ENCODE peak calls at places on chromosomes 3 and 15, in six cellular contexts. L, J, N, U, V and S are unnamed samples.

GRCh38 chr3:143252931-143253330 is 133.4 kb downstream of the CHST2 start:
- DNase-seq in N (no peak), V (no peak), L (no peak), U (no peak), J (no peak), S (no peak)

GRCh38 chr3:193236990-193237389 is 4.0 kb upstream of the PLAAT1 start:
- DNase-seq in U (no peak), J (no peak), N (no peak), V (no peak), L (no peak), S (no peak)

GRCh38 chr3:113223831-113224240 is 12.5 kb downstream of the BOC start:
- DNase-seq in N (no peak), L (peak), J (no peak), U (no peak), V (no peak), S (no peak)

GRCh38 chr15:38072507-38073277 is 138.3 kb downstream of the TMCO5A start:
- DNase-seq in V (peak), J (peak), N (peak), L (peak), U (no peak), S (peak)

GRCh38 chr3:15528881-15529537 is 7.5 kb upstream of the COLQ start:
- DNase-seq in U (no peak), V (no peak), J (no peak), L (no peak), N (peak), S (no peak)

GRCh38 chr3:119969759-119970158 is 124.5 kb downstream of the GSK3B start:
- DNase-seq in U (no peak), L (no peak), N (no peak), V (no peak), J (no peak), S (no peak)

GRCh38 chr15:90141646-90142045 is 39.4 kb upstream of the IDH2 start:
- DNase-seq in L (no peak), V (peak), J (no peak), N (no peak), U (no peak), S (peak)

GRCh38 chr3:111838133-111838532 is 20.9 kb upstream of the PHLDB2 start:
- DNase-seq in L (no peak), N (no peak), J (no peak), U (no peak), V (no peak), S (no peak)

GRCh38 chr3:181383201-181383600 is 328.5 kb upstream of the SOX2 start:
- DNase-seq in U (no peak), L (no peak), V (no peak), J (no peak), N (no peak), S (no peak)

GRCh38 chr15:89383635-89384604 is 49.3 kb upstream of the POLG start:
- DNase-seq in J (peak), N (no peak), V (no peak), U (no peak), L (no peak), S (peak)

GRCh38 chr3:196712514-196713413 is 587 bp downstream of the PIGX start:
- DNase-seq in L (peak), V (peak), J (no peak), N (peak), U (peak), S (peak)